ENCODE peak calls at places on chromosomes 5 and 9, in eight cellular contexts. D is transverse colon, Z is HCT116, A is stomach, J is sigmoid colon, O is breast epithelium, S is GM12878, U is GM12892. W is an unnamed sample.

GRCh38 chr5:87951661-87952060 is 317.0 kb downstream of the TMEM161B start:
- DNase-seq in D (no peak), Z (no peak), A (no peak), J (no peak), O (no peak), S (no peak), U (no peak), W (no peak)

GRCh38 chr9:133142657-133143592 is 20.8 kb downstream of the GBGT1 start:
- DNase-seq in D (peak; percentile 68), Z (no peak), A (peak; percentile 25), J (no peak), O (no peak), S (no peak), U (peak; percentile 81), W (peak; percentile 63)

GRCh38 chr5:58149345-58149744 is 310.5 kb downstream of the PLK2 start:
- DNase-seq in D (no peak), Z (no peak), A (no peak), J (no peak), O (no peak), S (no peak), U (no peak), W (no peak)

GRCh38 chr5:157460921-157461792 is 1.1 kb downstream of the NIPAL4 start:
- DNase-seq in D (no peak), Z (no peak), A (no peak), J (no peak), O (no peak), S (no peak), U (no peak), W (no peak)

GRCh38 chr5:119378075-119378699 is 22.4 kb downstream of the TNFAIP8 start:
- DNase-seq in D (no peak), Z (no peak), A (no peak), J (no peak), O (no peak), S (no peak), U (no peak), W (no peak)

GRCh38 chr9:129587487-129588262 is 33.2 kb downstream of the C9orf50 start:
- DNase-seq in D (no peak), Z (peak; percentile 95), A (no peak), J (no peak), O (no peak), S (no peak), U (no peak), W (no peak)

GRCh38 chr5:141815796-141816180 is 62.4 kb downstream of the PCDH1 start:
- DNase-seq in D (no peak), Z (no peak), A (no peak), J (no peak), O (no peak), S (no peak), U (no peak), W (no peak)

GRCh38 chr5:17373406-17374110 is 124.5 kb upstream of the TAF11L2 start:
- DNase-seq in D (no peak), Z (no peak), A (no peak), J (no peak), O (no peak), S (no peak), U (no peak), W (no peak)

GRCh38 chr5:138803935-138804334 is 50.7 kb downstream of the CTNNA1 start:
- DNase-seq in D (no peak), Z (no peak), A (no peak), J (no peak), O (no peak), S (no peak), U (no peak), W (no peak)

GRCh38 chr9:26527931-26528330 is 364.7 kb downstream of the CAAP1 start:
- DNase-seq in D (no peak), Z (no peak), A (no peak), J (no peak), O (no peak), S (no peak), U (no peak), W (no peak)

GRCh38 chr9:133553978-133554713 is 19.6 kb downstream of the ADAMTSL2 start:
- DNase-seq in D (no peak), Z (no peak), A (no peak), J (no peak), O (no peak), S (no peak), U (no peak), W (no peak)

GRCh38 chr5:162512935-162513575 is 445.5 kb downstream of the GABRG2 start:
- DNase-seq in D (no peak), Z (no peak), A (no peak), J (no peak), O (no peak), S (no peak), U (no peak), W (no peak)

GRCh38 chr5:140220032-140220697 is 45.2 kb downstream of the CYSTM1 start:
- DNase-seq in D (no peak), Z (no peak), A (no peak), J (no peak), O (no peak), S (peak; percentile 54), U (no peak), W (no peak)

GRCh38 chr5:124660229-124661093 is 86.0 kb downstream of the ZNF608 start:
- DNase-seq in D (no peak), Z (no peak), A (no peak), J (no peak), O (peak; percentile 84), S (no peak), U (no peak), W (no peak)

GRCh38 chr5:34586117-34586885 is 69.8 kb upstream of the RAI14 start:
- DNase-seq in D (no peak), Z (no peak), A (no peak), J (no peak), O (no peak), S (no peak), U (no peak), W (no peak)

GRCh38 chr5:89255845-89256463 is 373.0 kb upstream of the MEF2C start:
- DNase-seq in D (no peak), Z (peak; percentile 56), A (no peak), J (no peak), O (no peak), S (no peak), U (no peak), W (no peak)

GRCh38 chr9:94697972-94698581 is 28.4 kb upstream of the AOPEP start:
- DNase-seq in D (no peak), Z (no peak), A (no peak), J (no peak), O (no peak), S (no peak), U (no peak), W (no peak)

GRCh38 chr5:151183451-151184245 is 26.1 kb upstream of the ANXA6 start:
- DNase-seq in D (no peak), Z (no peak), A (no peak), J (no peak), O (no peak), S (no peak), U (no peak), W (no peak)

GRCh38 chr9:120636194-120636957 is 56.4 kb upstream of the CDK5RAP2 start:
- DNase-seq in D (no peak), Z (no peak), A (no peak), J (no peak), O (no peak), S (no peak), U (no peak), W (no peak)

DNA sequence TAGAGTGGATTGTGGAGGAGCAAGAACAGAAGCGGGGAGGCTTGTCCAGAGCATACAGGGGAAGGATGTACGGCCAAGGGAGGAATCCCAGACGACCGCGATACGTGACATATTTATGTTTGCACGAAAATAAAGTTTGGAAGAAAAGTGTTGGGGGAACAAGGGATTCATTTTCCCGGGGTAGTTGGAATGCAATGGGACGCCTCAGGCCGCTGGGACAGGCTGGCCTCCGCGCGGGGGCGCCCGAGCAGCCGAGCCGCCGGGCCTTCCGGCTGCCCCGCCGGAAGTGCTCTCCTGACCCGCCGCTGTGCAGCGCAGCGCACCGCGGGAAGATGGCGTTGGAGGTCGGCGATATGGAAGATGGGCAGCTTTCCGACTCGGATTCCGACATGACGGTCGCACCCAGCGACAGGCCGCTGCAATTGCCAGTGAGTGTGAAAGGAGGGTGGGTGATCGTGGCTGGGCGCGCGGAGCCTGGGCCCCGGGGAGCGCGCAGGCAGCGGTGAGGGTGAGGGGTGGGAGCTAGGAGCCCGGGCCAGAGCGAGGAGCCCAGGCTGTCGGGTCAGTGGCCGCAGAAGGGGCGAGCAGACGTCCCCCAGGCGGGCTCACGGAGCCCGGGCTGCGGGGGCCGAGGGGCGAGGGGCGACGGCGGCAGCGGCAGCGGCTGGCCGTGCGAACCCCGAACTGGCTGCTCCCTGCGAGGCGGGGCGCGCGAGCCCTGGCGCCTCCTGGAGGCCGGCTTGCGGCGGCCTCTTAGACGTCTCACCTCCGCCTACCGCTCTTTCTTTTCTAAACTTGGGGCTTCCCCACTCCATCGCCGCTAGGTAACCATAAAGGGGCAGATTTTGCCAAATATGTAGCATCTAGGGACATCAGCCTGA is at the start of gene PHAX:
- DNase-seq in D (peak; percentile 86), Z (no peak), A (peak; percentile 79), J (peak; percentile 84), O (peak; percentile 63), S (peak; percentile 32), U (peak; percentile 87), W (peak; percentile 87)
- TF ChIP-seq POLR2A in D (peak; percentile 46), Z (peak; percentile 33), A (no peak), J (no peak), O (no peak), S (peak; percentile 94), U (peak; percentile 91), W (peak; percentile 86)

GRCh38 chr5:98927988-98928801 is 612 bp downstream of the CHD1 start:
- DNase-seq in D (peak; percentile 71), Z (no peak), A (peak; percentile 57), J (peak; percentile 88), O (peak; percentile 57), S (no peak), U (peak; percentile 36), W (peak; percentile 30)
- TF ChIP-seq POLR2AphosphoS5 in D (no peak), Z (no peak), A (no peak), J (no peak), O (no peak), S (no peak), U (no peak), W (no peak)

GRCh38 chr9:136193127-136193890 is 11.6 kb downstream of the LHX3 start:
- DNase-seq in D (no peak), Z (no peak), A (no peak), J (no peak), O (no peak), S (no peak), U (no peak), W (no peak)
- TF ChIP-seq POLR2A in D (no peak), Z (no peak), A (no peak), J (no peak), O (no peak), S (no peak), U (no peak), W (no peak)

GRCh38 chr9:137436761-137437600 is 4.2 kb downstream of the ENTPD8 start:
- DNase-seq in D (peak; percentile 58), Z (no peak), A (peak; percentile 69), J (no peak), O (no peak), S (no peak), U (no peak), W (no peak)

GRCh38 chr9:137435381-137435891 is 5.7 kb downstream of the ENTPD8 start:
- DNase-seq in D (no peak), Z (no peak), A (no peak), J (no peak), O (no peak), S (no peak), U (no peak), W (no peak)

GRCh38 chr9:137437691-137438590 is 3.2 kb downstream of the ENTPD8 start:
- DNase-seq in D (no peak), Z (no peak), A (peak; percentile 61), J (no peak), O (no peak), S (no peak), U (no peak), W (no peak)

GRCh38 chr9:137434498-137435380 is 6.4 kb downstream of the ENTPD8 start:
- DNase-seq in D (no peak), Z (no peak), A (no peak), J (no peak), O (no peak), S (no peak), U (no peak), W (no peak)

GRCh38 chr9:137435980-137436760 is 5.0 kb downstream of the ENTPD8 start:
- DNase-seq in D (peak; percentile 86), Z (peak; percentile 57), A (peak; percentile 96), J (peak; percentile 88), O (peak; percentile 90), S (no peak), U (no peak), W (no peak)
- TF ChIP-seq POLR2AphosphoS5 in D (peak; percentile 55), Z (peak; percentile 60), A (peak; percentile 87), J (peak; percentile 28), O (no peak), S (no peak), U (no peak), W (no peak)